ENCODE peak calls at places on chromosome 10, in six cellular contexts. L is psoas muscle, C is left lung, R is IMR-90, J is PC-3, S is right cardiac atrium. G is an unnamed sample. For H3K27me3, the result is how much of the 10 kb centered on the place peaks cover.

GRCh38 chr10:178208-178607 is 43.0 kb downstream of the ZMYND11 start:
- ATAC-seq in L (no peak), C (peak), R (peak), J (peak), S (no peak), G (no peak)

GRCh38 chr10:121690970-121691369 is 92.7 kb upstream of the FGFR2 start:
- ATAC-seq in L (no peak), C (no peak), R (no peak), J (no peak), S (no peak), G (no peak)

GRCh38 chr10:126080879-126081331 is 184.5 kb downstream of the FANK1 start:
- ATAC-seq in L (no peak), C (peak), R (peak), J (no peak), S (peak), G (no peak)

GRCh38 chr10:113550365-113550764 is 2.5 kb upstream of the HABP2 start:
- ATAC-seq in L (no peak), C (no peak), R (no peak), J (no peak), S (no peak), G (peak)

GRCh38 chr10:60282771-60283353 is 106.8 kb downstream of the ANK3 start:
- ATAC-seq in L (no peak), C (peak), R (peak), J (peak), S (no peak), G (no peak)

GRCh38 chr10:69853064-69853463 is 51.4 kb downstream of the COL13A1 start:
- ATAC-seq in L (no peak), C (no peak), R (no peak), J (no peak), S (no peak), G (no peak)

GRCh38 chr10:17878896-17879295 is 69.7 kb downstream of the MRC1 start:
- ATAC-seq in L (no peak), C (no peak), R (no peak), J (no peak), S (no peak), G (no peak)

GRCh38 chr10:117339569-117339968 is 35.7 kb downstream of the PDZD8 start:
- ATAC-seq in L (peak), C (peak), R (peak), J (no peak), S (peak), G (no peak)

GRCh38 chr10:21398549-21399345 is 126.7 kb downstream of the SKIDA1 start:
- ATAC-seq in L (no peak), C (peak), R (peak), J (peak), S (no peak), G (no peak)

GRCh38 chr10:133243593-133243992 is 5.9 kb downstream of the VENTX start:
- ATAC-seq in L (no peak), C (no peak), R (no peak), J (no peak), S (no peak), G (no peak)

GRCh38 chr10:124942317-124943169 is 620 bp downstream of the ZRANB1 start:
- ATAC-seq in L (no peak), C (peak), R (no peak), J (no peak), S (peak), G (peak)

GRCh38 chr10:133117688-133118071 is 30.0 kb downstream of the ADGRA1 start:
- ATAC-seq in L (peak), C (no peak), R (no peak), J (no peak), S (peak), G (no peak)

GRCh38 chr10:122263971-122264370 is 7.1 kb upstream of the BTBD16 start:
- ATAC-seq in L (peak), C (no peak), R (peak), J (peak), S (no peak), G (no peak)

GRCh38 chr10:117626228-117626627 is 83.7 kb downstream of the EMX2 start:
- ATAC-seq in L (no peak), C (no peak), R (no peak), J (no peak), S (no peak), G (no peak)

GRCh38 chr10:114393886-114394285 is 10.4 kb downstream of the AFAP1L2 start:
- ATAC-seq in L (no peak), C (no peak), R (no peak), J (no peak), S (no peak), G (no peak)

GRCh38 chr10:123761666-123762230 is 95.6 kb downstream of the GPR26 start:
- ATAC-seq in L (no peak), C (no peak), R (no peak), J (no peak), S (no peak), G (no peak)

GRCh38 chr10:36141786-36142560 is 499.9 kb upstream of the FZD8 start:
- ATAC-seq in L (no peak), C (no peak), R (no peak), J (no peak), S (peak), G (no peak)

GRCh38 chr10:113108180-113108835 is 158.3 kb downstream of the TCF7L2 start:
- ATAC-seq in L (no peak), C (peak), R (no peak), J (no peak), S (peak), G (no peak)

GRCh38 chr10:122259075-122259466 is 12.0 kb upstream of the BTBD16 start:
- ATAC-seq in L (no peak), C (peak), R (no peak), J (no peak), S (peak), G (no peak)

GRCh38 chr10:4330626-4331025 is 495.4 kb upstream of the AKR1E2 start:
- ATAC-seq in L (no peak), C (no peak), R (no peak), J (no peak), S (no peak), G (no peak)

GRCh38 chr10:71837085-71837827 is 13.8 kb downstream of the PSAP start:
- ATAC-seq in L (peak), C (peak), R (no peak), J (no peak), S (peak), G (no peak)

GRCh38 chr10:44865289-44865671 is 45.9 kb upstream of the TMEM72 start:
- ATAC-seq in L (peak), C (no peak), R (peak), J (no peak), S (peak), G (peak)

GRCh38 chr10:62895058-62895457 is 78.9 kb upstream of the EGR2 start:
- ATAC-seq in L (no peak), C (peak), R (no peak), J (no peak), S (peak), G (no peak)

GRCh38 chr10:27542812-27543211 is 38.7 kb downstream of the RAB18 start:
- ATAC-seq in L (no peak), C (no peak), R (peak), J (no peak), S (no peak), G (no peak)

GRCh38 chr10:14648936-14649335 is 125.8 kb downstream of the FAM107B start:
- ATAC-seq in L (no peak), C (no peak), R (no peak), J (no peak), S (no peak), G (no peak)

GRCh38 chr10:43981232-43981631 is 332.6 kb upstream of the ZNF32 start:
- ATAC-seq in L (no peak), C (no peak), R (no peak), J (no peak), S (no peak), G (no peak)

DNA sequence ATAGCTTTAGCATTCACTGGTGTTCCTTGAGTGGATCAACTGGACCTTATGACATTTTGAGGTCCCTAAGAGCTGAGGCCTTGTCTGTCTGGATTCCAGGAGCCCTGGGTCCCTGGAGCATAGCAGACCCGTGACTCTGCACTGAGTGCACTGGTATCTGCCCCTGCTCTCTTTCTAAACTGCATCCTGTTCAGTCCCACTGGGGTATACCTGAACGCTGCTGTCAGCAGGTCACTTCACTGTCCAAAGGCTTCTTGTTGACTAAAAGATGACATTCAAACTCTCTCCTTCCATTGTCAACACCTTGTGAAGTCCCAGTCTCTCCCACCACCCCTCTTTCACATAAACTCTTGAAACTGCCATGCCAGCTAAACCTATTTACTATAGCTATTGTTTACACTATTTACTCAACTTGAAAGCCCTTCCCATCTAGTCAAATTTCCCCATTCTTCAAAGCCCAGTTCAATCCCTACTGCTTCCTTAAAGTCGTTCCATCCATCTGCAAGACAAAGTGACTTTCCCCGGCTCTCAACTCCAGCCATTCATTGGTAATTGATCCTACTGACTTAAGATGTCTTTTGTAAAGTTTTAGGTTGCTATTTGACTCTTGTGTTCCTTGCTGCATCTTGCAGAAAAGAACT is 523.3 kb downstream of the KCNMA1 start:
- ATAC-seq in L (no peak), C (no peak), R (no peak), J (no peak), S (no peak), G (no peak)
- H3K27me3 ChIP-seq in L (under half), C (under half), R (under half), J (under half), S (under half), G (under half)

GRCh38 chr10:131980757-131981428 is 830 bp downstream of the BNIP3 start:
- ATAC-seq in L (peak), C (no peak), R (no peak), J (no peak), S (peak), G (no peak)

GRCh38 chr10:131981429-131982184 is at the start of gene BNIP3:
- ATAC-seq in L (peak), C (peak), R (peak), J (peak), S (peak), G (peak)

GRCh38 chr10:131979821-131980270 is 1.9 kb downstream of the BNIP3 start:
- ATAC-seq in L (peak), C (no peak), R (peak), J (peak), S (peak), G (no peak)

GRCh38 chr10:131979336-131979735 is 2.4 kb downstream of the BNIP3 start:
- ATAC-seq in L (no peak), C (no peak), R (no peak), J (no peak), S (no peak), G (no peak)

GRCh38 chr10:131980321-131980720 is 1.4 kb downstream of the BNIP3 start:
- ATAC-seq in L (no peak), C (no peak), R (no peak), J (no peak), S (no peak), G (no peak)
- H3K27me3 ChIP-seq in L (under half), C (under half), R (under half), J (under half), S (under half), G (under half)

GRCh38 chr10:111175786-111176185 is 99.0 kb downstream of the ADRA2A start:
- ATAC-seq in L (peak), C (no peak), R (no peak), J (no peak), S (no peak), G (no peak)

GRCh38 chr10:111177379-111177778 is 100.5 kb downstream of the ADRA2A start:
- ATAC-seq in L (no peak), C (no peak), R (no peak), J (no peak), S (no peak), G (no peak)

DNA sequence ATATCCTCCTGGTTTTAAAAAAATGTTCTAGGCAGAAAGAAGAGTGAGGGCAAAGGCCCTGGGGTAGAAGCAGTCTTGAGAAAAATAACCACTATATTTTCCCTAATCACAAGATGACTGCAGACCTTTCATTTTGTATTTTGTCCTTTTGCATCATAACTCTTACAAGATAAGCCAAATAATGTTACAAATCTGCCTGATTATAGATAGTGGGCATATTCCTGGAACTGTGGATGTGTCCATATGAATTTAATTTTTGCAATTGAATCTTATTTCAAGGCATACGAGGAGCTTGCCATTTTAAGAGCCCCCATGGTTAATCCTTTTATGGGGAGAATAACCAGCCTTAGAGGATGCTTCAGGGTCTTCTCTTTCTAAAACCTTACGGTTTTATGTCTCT is 102.7 kb downstream of the ADRA2A start:
- ATAC-seq in L (no peak), C (no peak), R (no peak), J (no peak), S (no peak), G (no peak)
- H3K27me3 ChIP-seq in L (under half), C (under half), R (under half), J (under half), S (under half), G (under half)

GRCh38 chr10:88608052-88608732 is 21.6 kb downstream of the LIPJ start:
- ATAC-seq in L (no peak), C (no peak), R (no peak), J (no peak), S (no peak), G (no peak)
- H3K27me3 ChIP-seq in L (under half), C (under half), R (under half), J (under half), S (under half), G (under half)

DNA sequence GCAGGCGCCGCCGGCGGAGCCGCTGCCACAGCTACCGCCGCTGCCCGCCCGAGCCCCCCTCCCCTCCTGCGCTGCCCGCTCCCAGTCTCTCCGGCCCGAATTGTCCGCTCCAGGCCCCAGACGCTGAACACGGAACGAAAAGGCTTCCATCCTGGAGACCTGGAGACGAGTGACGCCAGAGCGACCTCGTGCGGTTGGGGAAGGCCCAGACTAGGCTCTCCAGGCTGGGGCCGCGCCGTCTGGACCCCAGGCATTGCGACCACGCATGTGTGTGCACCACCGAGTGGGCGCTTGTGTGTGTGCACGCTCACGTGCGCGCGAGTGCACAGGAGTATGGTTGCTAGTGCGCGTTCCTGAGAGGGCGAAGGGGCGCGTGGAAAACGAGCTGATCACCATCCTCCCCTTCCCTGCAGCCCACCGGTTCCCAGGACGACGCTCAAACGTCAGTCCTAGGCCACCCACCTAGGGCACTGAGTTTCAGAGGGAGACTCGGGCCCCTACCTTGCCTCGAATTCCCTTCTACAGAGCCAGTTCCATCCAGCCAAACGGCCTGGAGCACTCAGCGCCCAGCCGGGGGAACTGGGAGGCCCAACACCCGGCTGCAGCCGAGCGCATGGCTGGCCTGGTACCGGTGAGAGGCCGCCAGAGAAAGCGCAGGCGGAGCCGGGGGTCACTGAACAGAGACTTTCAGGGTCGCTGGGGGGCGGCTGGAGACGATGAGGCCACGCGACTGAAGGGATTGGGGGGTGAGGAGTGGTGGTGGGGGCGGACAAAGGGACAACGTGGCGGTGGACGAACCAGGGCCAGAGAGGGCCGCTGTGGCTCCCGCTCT is 11.6 kb downstream of the LBX1 start:
- ATAC-seq in L (no peak), C (peak), R (no peak), J (peak), S (peak), G (peak)
- H3K27me3 ChIP-seq in L (under half), C (half or more), R (half or more), J (half or more), S (under half), G (half or more)

GRCh38 chr10:48713966-48714618 is 29.4 kb downstream of the WDFY4 start:
- ATAC-seq in L (no peak), C (peak), R (no peak), J (no peak), S (peak), G (peak)
- H3K27me3 ChIP-seq in L (under half), C (under half), R (under half), J (half or more), S (under half), G (under half)

GRCh38 chr10:93993782-93994668 is at the start of gene PLCE1:
- ATAC-seq in L (peak), C (peak), R (peak), J (peak), S (peak), G (peak)
- H3K27me3 ChIP-seq in L (under half), C (under half), R (under half), J (under half), S (under half), G (under half)

DNA sequence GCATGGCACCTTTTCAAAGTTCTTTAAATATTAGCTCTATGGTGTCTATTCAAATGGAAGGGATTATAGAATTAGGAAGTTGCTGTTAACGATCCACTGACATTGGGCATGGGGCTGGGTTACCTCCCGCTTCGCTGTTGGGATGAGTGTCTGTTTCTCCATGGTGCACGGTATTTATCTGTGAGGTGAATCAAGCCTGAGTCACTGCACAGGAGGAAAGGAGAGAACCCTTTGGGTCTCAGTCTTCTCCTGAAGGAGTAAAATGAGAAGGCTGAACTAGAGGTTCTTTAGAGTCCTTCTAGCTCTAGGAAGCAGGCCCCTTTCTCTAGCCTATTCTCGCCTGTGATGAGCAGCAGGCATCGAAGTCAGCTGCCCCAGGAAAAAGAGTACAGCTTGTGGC is 7.3 kb downstream of the JCAD start:
- ATAC-seq in L (no peak), C (no peak), R (peak), J (peak), S (no peak), G (no peak)
- H3K27me3 ChIP-seq in L (under half), C (under half), R (under half), J (under half), S (under half), G (under half)

G was measured in gastroesophageal sphincter.